ENCODE peak calls at places on chromosomes 5 and 9, in four cellular contexts. E is H1, J is WTC11, G is SK-N-SH. L is an unnamed sample.

GRCh38 chr9:115941561-115942315 is 211.9 kb upstream of the PAPPA start:
- DNase-seq in E (no peak), J (no peak), G (no peak), L (no peak)

GRCh38 chr9:82565188-82565966 is 497.6 kb downstream of the RASEF start:
- DNase-seq in E (no peak), J (no peak), G (no peak), L (no peak)

GRCh38 chr9:32899181-32899580 is 102.2 kb downstream of the APTX start:
- DNase-seq in E (no peak), J (no peak), G (no peak), L (peak)

GRCh38 chr5:37554938-37555337 is 175.8 kb downstream of the WDR70 start:
- DNase-seq in E (no peak), J (no peak), G (peak), L (peak)

GRCh38 chr9:112743216-112743835 is 7.2 kb upstream of the SNX30 start:
- DNase-seq in E (no peak), J (no peak), G (no peak), L (no peak)

GRCh38 chr9:133762488-133763271 is 24.5 kb upstream of the SARDH start:
- DNase-seq in E (no peak), J (no peak), G (no peak), L (no peak)

GRCh38 chr5:110817437-110817836 is 78.6 kb downstream of the SLC25A46 start:
- DNase-seq in E (no peak), J (no peak), G (no peak), L (peak)

GRCh38 chr5:100456615-100457014 is 78.6 kb upstream of the FAM174A start:
- DNase-seq in E (no peak), J (no peak), G (no peak), L (no peak)

GRCh38 chr9:5587024-5587423 is 41.9 kb upstream of the RIC1 start:
- DNase-seq in E (no peak), J (no peak), G (no peak), L (no peak)

GRCh38 chr5:89556215-89557009 is 673.4 kb upstream of the MEF2C start:
- DNase-seq in E (no peak), J (no peak), G (no peak), L (no peak)

GRCh38 chr9:75086443-75087278 is 1.3 kb downstream of the NMRK1 start:
- DNase-seq in E (no peak), J (peak), G (no peak), L (no peak)

GRCh38 chr9:95092321-95093072 is 225.0 kb downstream of the FANCC start:
- DNase-seq in E (no peak), J (no peak), G (peak), L (no peak)

GRCh38 chr5:115838885-115839518 is 2.4 kb downstream of the ATG12 start:
- DNase-seq in E (no peak), J (no peak), G (peak), L (peak)

GRCh38 chr5:125865166-125865815 is 557.9 kb upstream of the GRAMD2B start:
- DNase-seq in E (no peak), J (no peak), G (no peak), L (no peak)

GRCh38 chr5:172939561-172939960 is 19.7 kb upstream of the RPL26L1 start:
- DNase-seq in E (no peak), J (no peak), G (no peak), L (no peak)

GRCh38 chr5:97065475-97065874 is 76.9 kb downstream of the LIX1 start:
- DNase-seq in E (no peak), J (no peak), G (no peak), L (no peak)

GRCh38 chr5:167320019-167320418 is 971.4 kb upstream of the WWC1 start:
- DNase-seq in E (no peak), J (no peak), G (no peak), L (no peak)

GRCh38 chr5:594241-594860 is 17.8 kb upstream of the CEP72 start:
- DNase-seq in E (no peak), J (no peak), G (no peak), L (no peak)

GRCh38 chr5:74194196-74194595 is 446.3 kb downstream of the ENC1 start:
- DNase-seq in E (no peak), J (no peak), G (no peak), L (no peak)

GRCh38 chr5:140402258-140403074 is 833 bp downstream of the ANKHD1 start:
- DNase-seq in E (no peak), J (peak), G (peak), L (peak)

GRCh38 chr9:89635007-89635742 is 30.4 kb downstream of the GADD45G start:
- DNase-seq in E (no peak), J (no peak), G (no peak), L (no peak)

GRCh38 chr5:178123094-178123986 is 7.5 kb upstream of the RMND5B start:
- DNase-seq in E (no peak), J (no peak), G (no peak), L (no peak)

GRCh38 chr9:135076143-135076875 is 11.2 kb upstream of the OLFM1 start:
- DNase-seq in E (no peak), J (no peak), G (peak), L (no peak)

GRCh38 chr9:123999668-124000067 is 11.9 kb upstream of the LHX2 start:
- DNase-seq in E (no peak), J (no peak), G (peak), L (no peak)

GRCh38 chr9:127020036-127020435 is 102.4 kb downstream of the ANGPTL2 start:
- DNase-seq in E (no peak), J (no peak), G (no peak), L (no peak)

GRCh38 chr9:96052703-96053102 is 177.2 kb downstream of the ERCC6L2 start:
- DNase-seq in E (no peak), J (no peak), G (no peak), L (no peak)

GRCh38 chr5:170301901-170302728 is 4.5 kb upstream of the LCP2 start:
- DNase-seq in E (no peak), J (no peak), G (no peak), L (no peak)

GRCh38 chr9:113906411-113907110 is 30.5 kb downstream of the ZNF618 start:
- DNase-seq in E (no peak), J (no peak), G (no peak), L (no peak)

GRCh38 chr5:96235008-96235910 is 197.8 kb downstream of the PCSK1 start:
- DNase-seq in E (no peak), J (no peak), G (no peak), L (no peak)

GRCh38 chr9:5025416-5025815 is 40.3 kb downstream of the JAK2 start:
- DNase-seq in E (no peak), J (no peak), G (no peak), L (no peak)

GRCh38 chr5:150496098-150496497 is 11.8 kb upstream of the NDST1 start:
- DNase-seq in E (no peak), J (no peak), G (no peak), L (no peak)

GRCh38 chr5:150498501-150498900 is 9.4 kb upstream of the NDST1 start:
- DNase-seq in E (peak), J (peak), G (no peak), L (no peak)

GRCh38 chr5:150497989-150498317 is 10.0 kb upstream of the NDST1 start:
- DNase-seq in E (no peak), J (no peak), G (no peak), L (no peak)

GRCh38 chr5:150496534-150496933 is 11.4 kb upstream of the NDST1 start:
- DNase-seq in E (no peak), J (no peak), G (no peak), L (no peak)

GRCh38 chr5:150497274-150497988 is 10.5 kb upstream of the NDST1 start:
- DNase-seq in E (no peak), J (no peak), G (peak), L (no peak)
- TF ChIP-seq TEAD4 in E (no peak), J (no peak), G (peak), L (no peak)

GRCh38 chr9:101737165-101737704 is 1.2 kb downstream of the GRIN3A start:
- DNase-seq in E (no peak), J (no peak), G (no peak), L (no peak)
- TF ChIP-seq CTCF in E (no peak), J (no peak), G (no peak), L (no peak)

GRCh38 chr9:128160603-128160987 is 530 bp downstream of the BBLN start:
- DNase-seq in E (no peak), J (no peak), G (peak), L (peak)
- TF ChIP-seq TEAD4 in E (no peak), J (no peak), G (no peak), L (no peak)

DNA sequence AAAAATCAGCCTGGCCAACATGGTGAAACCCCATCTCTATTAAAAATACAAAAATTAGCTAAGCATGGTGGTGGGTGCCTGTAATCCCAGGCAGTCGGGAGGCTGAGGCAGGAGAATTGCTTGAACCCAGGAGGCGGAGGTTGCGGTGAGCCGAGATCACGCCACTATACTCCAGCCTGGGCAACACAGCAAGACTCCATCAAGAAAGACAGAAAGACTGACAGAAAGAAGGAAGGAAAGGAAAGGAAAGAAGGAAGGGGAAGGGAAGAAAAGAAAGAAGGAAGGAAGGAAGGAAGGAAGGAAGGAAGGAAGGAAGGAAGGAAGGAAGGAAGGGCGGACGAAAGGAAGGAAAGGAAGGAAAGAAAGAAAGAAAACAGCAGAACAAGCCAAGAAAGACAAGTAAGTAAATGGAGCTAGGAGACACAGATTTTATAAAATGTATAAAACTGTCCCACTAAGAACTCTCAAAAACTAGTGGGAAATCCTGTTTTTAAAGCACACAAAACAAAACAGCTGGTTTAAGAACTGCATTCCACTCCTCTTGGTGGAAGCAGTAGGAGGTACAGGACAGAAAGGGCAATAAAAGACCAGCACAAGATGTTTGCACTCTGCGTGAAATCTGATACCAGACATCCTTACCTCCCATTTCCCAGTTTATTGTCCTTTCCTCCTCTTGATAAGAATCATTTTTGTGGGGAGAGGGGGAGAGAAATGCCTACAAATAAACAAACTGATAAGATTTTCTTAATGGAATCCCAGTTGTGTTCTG is 46.7 kb downstream of the MYO10 start:
- DNase-seq in E (no peak), J (no peak), G (no peak), L (no peak)
- TF ChIP-seq CTCF in E (no peak), J (no peak), G (no peak), L (no peak)

DNA sequence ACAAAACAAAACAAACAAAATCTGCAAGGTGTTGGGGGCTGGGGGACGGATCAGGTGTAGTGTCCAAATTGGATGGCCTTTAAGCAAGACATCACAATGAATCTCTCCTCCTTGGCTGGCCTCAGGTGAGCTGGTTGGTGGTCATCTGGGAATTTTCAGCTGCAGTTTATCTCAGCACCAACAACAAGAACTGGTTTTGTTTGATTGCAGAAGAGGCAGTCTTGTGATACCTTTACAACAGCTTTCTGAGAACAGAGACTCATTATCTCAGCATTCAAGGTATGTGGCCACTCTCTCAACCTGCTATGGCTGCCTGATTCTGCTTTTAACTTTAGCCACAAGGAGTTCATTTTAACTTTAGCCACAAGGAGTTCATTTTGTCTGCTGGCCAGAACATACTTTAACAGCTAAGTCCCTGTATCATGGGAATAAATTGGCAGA is 1543.4 kb downstream of the EFNA5 start:
- DNase-seq in E (no peak), J (no peak), G (no peak), L (no peak)
- TF ChIP-seq TEAD4 in E (no peak), J (no peak), G (no peak), L (no peak)

GRCh38 chr9:99104459-99105151 is at the start of gene TGFBR1:
- DNase-seq in E (peak), J (peak), G (peak), L (peak)
- TF ChIP-seq CTCF in E (no peak), J (no peak), G (no peak), L (peak)

GRCh38 chr5:171639236-171639635 is 146.4 kb upstream of the SMIM23 start:
- DNase-seq in E (no peak), J (no peak), G (no peak), L (no peak)

GRCh38 chr5:171639966-171640365 is 145.7 kb upstream of the SMIM23 start:
- DNase-seq in E (no peak), J (no peak), G (no peak), L (no peak)

GRCh38 chr5:171640396-171640981 is 145.1 kb upstream of the SMIM23 start:
- DNase-seq in E (no peak), J (no peak), G (no peak), L (no peak)

GRCh38 chr5:171635846-171636245 is 149.8 kb upstream of the SMIM23 start:
- DNase-seq in E (no peak), J (no peak), G (no peak), L (no peak)

GRCh38 chr5:171637811-171638210 is 147.8 kb upstream of the SMIM23 start:
- DNase-seq in E (no peak), J (no peak), G (no peak), L (no peak)
- TF ChIP-seq TEAD4 in E (no peak), J (no peak), G (no peak), L (no peak)

DNA sequence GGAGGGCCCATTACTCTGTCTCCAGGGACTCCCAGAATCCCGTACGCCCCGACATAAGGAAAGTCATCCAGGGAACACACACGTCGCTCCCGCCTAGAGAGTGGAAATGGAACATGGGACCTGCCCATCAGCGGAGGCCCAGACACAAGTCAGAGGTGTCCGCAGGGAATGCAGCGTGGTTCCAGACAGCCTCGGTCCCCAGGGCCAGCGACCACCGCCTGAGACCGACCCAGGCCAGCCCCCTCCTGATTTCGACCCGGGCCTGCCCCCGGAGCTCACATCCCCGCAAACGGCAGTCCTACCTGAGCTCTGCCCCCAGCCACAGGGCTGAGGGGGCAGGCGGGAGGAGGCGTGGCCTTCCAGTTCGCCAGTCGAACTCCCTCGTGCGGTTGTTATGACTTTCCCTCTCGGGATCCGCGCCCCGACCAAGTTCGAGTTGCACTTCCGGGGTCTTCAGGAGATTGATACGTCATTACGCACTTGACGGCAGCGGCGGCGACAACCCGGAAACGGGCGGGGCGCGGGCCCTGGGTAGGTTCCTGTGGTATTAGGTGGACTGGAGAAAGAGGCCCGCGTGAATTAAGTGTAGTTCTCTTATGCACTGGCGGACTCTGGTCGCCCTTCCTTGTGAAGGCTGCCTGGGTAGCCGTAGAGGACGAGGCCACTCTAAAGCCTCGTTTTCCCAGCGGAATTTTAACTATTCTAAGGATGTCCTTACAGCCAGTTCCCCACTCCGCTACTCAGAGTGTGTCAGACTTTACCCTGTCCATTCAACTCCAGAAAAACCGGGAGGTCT is 370.0 kb upstream of the POU5F2 start:
- DNase-seq in E (peak), J (peak), G (peak), L (peak)
- TF ChIP-seq CTCF in E (peak), J (no peak), G (no peak), L (peak)

GRCh38 chr5:98770158-98770910 is 3.1 kb upstream of the RGMB start:
- DNase-seq in E (no peak), J (no peak), G (peak), L (no peak)

GRCh38 chr5:98772415-98773213 is 849 bp upstream of the RGMB start:
- DNase-seq in E (peak), J (peak), G (peak), L (no peak)

GRCh38 chr5:98769256-98770157 is 4.0 kb upstream of the RGMB start:
- DNase-seq in E (no peak), J (peak), G (peak), L (no peak)

GRCh38 chr5:98771389-98772109 is 1.9 kb upstream of the RGMB start:
- DNase-seq in E (no peak), J (peak), G (peak), L (peak)

GRCh38 chr5:98770911-98771322 is 2.5 kb upstream of the RGMB start:
- DNase-seq in E (no peak), J (no peak), G (peak), L (no peak)
- TF ChIP-seq TEAD4 in E (no peak), J (no peak), G (no peak), L (no peak)